ENCODE peak calls at places on chromosomes 2 and 18, in ten cellular contexts. S, J, N, L, A, Y, C, M, H and B are unnamed samples.

GRCh38 chr18:65380571-65380970 is 370.2 kb upstream of the CDH7 start:
- DNase-seq in S (no peak), J (no peak), N (no peak), L (no peak), A (no peak), Y (no peak), C (no peak), M (no peak), H (no peak), B (no peak)

GRCh38 chr2:216366777-216367465 is 5.4 kb downstream of the MARCHF4 start:
- DNase-seq in S (no peak), J (no peak), N (no peak), L (no peak), A (no peak), Y (no peak), C (no peak), M (no peak), H (no peak), B (no peak)

GRCh38 chr2:170930132-170931109 is 1.4 kb downstream of the GORASP2 start:
- DNase-seq in S (peak), J (peak), N (no peak), L (peak), A (no peak), Y (peak), C (peak), M (peak), H (peak), B (no peak)

GRCh38 chr2:203579131-203579643 is 44.1 kb upstream of the RAPH1 start:
- DNase-seq in S (no peak), J (no peak), N (no peak), L (no peak), A (no peak), Y (no peak), C (peak), M (peak), H (peak), B (no peak)

GRCh38 chr2:172986040-172986439 is 89.6 kb upstream of the MAP3K20 start:
- DNase-seq in S (no peak), J (no peak), N (no peak), L (no peak), A (no peak), Y (no peak), C (no peak), M (no peak), H (peak), B (no peak)

GRCh38 chr18:3615374-3615773 is 165.4 kb downstream of the TGIF1 start:
- DNase-seq in S (no peak), J (no peak), N (no peak), L (no peak), A (no peak), Y (no peak), C (no peak), M (no peak), H (no peak), B (no peak)

GRCh38 chr2:238599549-238600505 is 173.1 kb downstream of the ASB1 start:
- DNase-seq in S (no peak), J (no peak), N (no peak), L (no peak), A (no peak), Y (no peak), C (no peak), M (peak), H (no peak), B (no peak)

GRCh38 chr2:53512071-53512841 is 255.3 kb upstream of the CHAC2 start:
- DNase-seq in S (no peak), J (no peak), N (no peak), L (no peak), A (no peak), Y (no peak), C (peak), M (no peak), H (peak), B (no peak)

GRCh38 chr2:48905696-48906095 is 150.2 kb upstream of the LHCGR start:
- DNase-seq in S (no peak), J (no peak), N (no peak), L (no peak), A (no peak), Y (no peak), C (no peak), M (no peak), H (no peak), B (no peak)

GRCh38 chr2:71060871-71061270 is 7.6 kb upstream of the NAGK start:
- DNase-seq in S (no peak), J (no peak), N (no peak), L (no peak), A (no peak), Y (no peak), C (no peak), M (no peak), H (no peak), B (no peak)

GRCh38 chr2:156657809-156658208 is 221.6 kb downstream of the GPD2 start:
- DNase-seq in S (no peak), J (no peak), N (no peak), L (no peak), A (no peak), Y (no peak), C (no peak), M (no peak), H (no peak), B (no peak)

GRCh38 chr2:98356729-98357128 is 10.5 kb downstream of the CNGA3 start:
- DNase-seq in S (no peak), J (no peak), N (no peak), L (no peak), A (no peak), Y (no peak), C (no peak), M (no peak), H (peak), B (no peak)

GRCh38 chr18:7876354-7876753 is 309.2 kb downstream of the PTPRM start:
- DNase-seq in S (no peak), J (no peak), N (no peak), L (no peak), A (no peak), Y (no peak), C (no peak), M (no peak), H (no peak), B (no peak)

GRCh38 chr18:61322265-61322873 is 10.9 kb upstream of the CDH20 start:
- DNase-seq in S (no peak), J (no peak), N (peak), L (peak), A (no peak), Y (peak), C (peak), M (peak), H (peak), B (peak)

GRCh38 chr2:16727256-16727655 is 61.6 kb upstream of the CYRIA start:
- DNase-seq in S (no peak), J (no peak), N (no peak), L (no peak), A (no peak), Y (peak), C (no peak), M (no peak), H (no peak), B (no peak)

GRCh38 chr2:46167406-46167805 is 129.8 kb upstream of the EPAS1 start:
- DNase-seq in S (no peak), J (no peak), N (no peak), L (no peak), A (no peak), Y (no peak), C (no peak), M (no peak), H (peak), B (no peak)

GRCh38 chr2:194819367-194819766 is 837.7 kb upstream of the SLC39A10 start:
- DNase-seq in S (no peak), J (no peak), N (peak), L (peak), A (no peak), Y (no peak), C (no peak), M (no peak), H (peak), B (no peak)

GRCh38 chr2:233814436-233814835 is 36.3 kb downstream of the MROH2A start:
- DNase-seq in S (no peak), J (no peak), N (no peak), L (no peak), A (no peak), Y (no peak), C (no peak), M (no peak), H (no peak), B (no peak)

GRCh38 chr2:227629435-227629834 is 12.1 kb downstream of the SCYGR4 start:
- DNase-seq in S (no peak), J (no peak), N (no peak), L (no peak), A (no peak), Y (no peak), C (no peak), M (no peak), H (no peak), B (no peak)

GRCh38 chr2:18585526-18585925 is 3.8 kb downstream of the NT5C1B start:
- DNase-seq in S (no peak), J (no peak), N (no peak), L (no peak), A (no peak), Y (no peak), C (peak), M (no peak), H (peak), B (no peak)

GRCh38 chr18:28801876-28802275 is 624.9 kb upstream of the CDH2 start:
- DNase-seq in S (no peak), J (no peak), N (no peak), L (no peak), A (no peak), Y (no peak), C (no peak), M (no peak), H (peak), B (no peak)

GRCh38 chr2:209121691-209122090 is 302.2 kb upstream of the MAP2 start:
- DNase-seq in S (no peak), J (no peak), N (no peak), L (no peak), A (no peak), Y (no peak), C (no peak), M (no peak), H (no peak), B (no peak)

GRCh38 chr2:18546586-18546985 is 13.9 kb downstream of the RDH14 start:
- DNase-seq in S (no peak), J (no peak), N (no peak), L (no peak), A (no peak), Y (no peak), C (no peak), M (peak), H (no peak), B (no peak)

GRCh38 chr2:6776125-6776524 is 89.6 kb downstream of the CMPK2 start:
- DNase-seq in S (no peak), J (no peak), N (no peak), L (no peak), A (no peak), Y (no peak), C (no peak), M (no peak), H (no peak), B (no peak)

GRCh38 chr18:11733031-11733430 is 44.0 kb downstream of the GNAL start:
- DNase-seq in S (peak), J (peak), N (peak), L (peak), A (peak), Y (peak), C (peak), M (peak), H (peak), B (peak)

GRCh38 chr2:127511917-127512316 is 14.4 kb downstream of the IWS1 start:
- DNase-seq in S (no peak), J (no peak), N (no peak), L (no peak), A (no peak), Y (no peak), C (no peak), M (no peak), H (no peak), B (no peak)

GRCh38 chr2:157837851-157838441 is 38.2 kb downstream of the ACVR1 start:
- DNase-seq in S (no peak), J (no peak), N (no peak), L (no peak), A (no peak), Y (peak), C (no peak), M (no peak), H (peak), B (no peak)

GRCh38 chr2:102021776-102022175 is 30.0 kb downstream of the IL1R2 start:
- DNase-seq in S (no peak), J (no peak), N (no peak), L (no peak), A (no peak), Y (no peak), C (no peak), M (no peak), H (no peak), B (no peak)

GRCh38 chr18:42636309-42636708 is 479.2 kb downstream of the RIT2 start:
- DNase-seq in S (no peak), J (no peak), N (no peak), L (no peak), A (no peak), Y (no peak), C (no peak), M (no peak), H (no peak), B (no peak)

GRCh38 chr18:35904389-35905037 is 68.0 kb upstream of the RMP24 start:
- DNase-seq in S (no peak), J (no peak), N (no peak), L (no peak), A (no peak), Y (no peak), C (no peak), M (no peak), H (no peak), B (no peak)

GRCh38 chr2:63484481-63484880 is 103.8 kb downstream of the WDPCP start:
- DNase-seq in S (no peak), J (no peak), N (no peak), L (no peak), A (no peak), Y (no peak), C (no peak), M (no peak), H (no peak), B (no peak)

GRCh38 chr2:127705281-127706065 is 4.2 kb downstream of the SFT2D3 start:
- DNase-seq in S (no peak), J (no peak), N (no peak), L (no peak), A (no peak), Y (no peak), C (no peak), M (no peak), H (no peak), B (no peak)

GRCh38 chr2:171217330-171217729 is 56.6 kb upstream of the TLK1 start:
- DNase-seq in S (no peak), J (no peak), N (peak), L (no peak), A (no peak), Y (no peak), C (no peak), M (no peak), H (no peak), B (no peak)

GRCh38 chr2:160582481-160583161 is 89.0 kb upstream of the RBMS1 start:
- DNase-seq in S (no peak), J (no peak), N (peak), L (no peak), A (no peak), Y (no peak), C (peak), M (no peak), H (peak), B (peak)

GRCh38 chr2:105791229-105791628 is 46.5 kb downstream of the NCK2 start:
- DNase-seq in S (no peak), J (no peak), N (no peak), L (no peak), A (no peak), Y (no peak), C (no peak), M (no peak), H (no peak), B (no peak)